ENCODE peak calls at places on chromosomes 2 and 18, in seven cellular contexts. F, W, P, A, S, T and Z are unnamed samples.
A peak's percentile ranks its signal among the peaks of the same experiment; 100 is the strongest.

GRCh38 chr2:26970244-26970927 is at the start of gene MAPRE3:
- DNase-seq in A (peak; percentile 94), F (peak; percentile 95), T (peak; percentile 86), P (peak; percentile 100), S (peak; percentile 82), W (peak; percentile 92), Z (peak; percentile 82)

GRCh38 chr2:107595749-107596148 is 230.9 kb upstream of the RGPD4 start:
- DNase-seq in A (no peak), S (no peak), F (no peak), T (no peak), P (no peak), W (no peak), Z (no peak)

GRCh38 chr2:195473802-195474201 is 183.2 kb upstream of the SLC39A10 start:
- DNase-seq in F (no peak), T (no peak), P (no peak), S (no peak), A (no peak), W (no peak), Z (no peak)

GRCh38 chr2:54271843-54272600 is 16.0 kb upstream of the TSPYL6 start:
- DNase-seq in P (no peak), T (no peak), S (no peak), F (no peak), A (no peak), W (no peak), Z (no peak)

GRCh38 chr2:177165731-177166711 is 46.6 kb upstream of the HNRNPA3 start:
- DNase-seq in P (no peak), S (no peak), A (no peak), T (no peak), W (peak; percentile 37), F (no peak), Z (no peak)

GRCh38 chr2:25354116-25354515 is 12.4 kb upstream of the DNMT3A start:
- DNase-seq in T (no peak), W (no peak), A (no peak), P (no peak), F (no peak), S (no peak), Z (no peak)

GRCh38 chr2:240624950-240625621 is at the start of gene GPR35:
- DNase-seq in F (peak; percentile 88), A (peak; percentile 3), S (peak; percentile 47), P (no peak), T (no peak), W (peak; percentile 38), Z (no peak)

GRCh38 chr18:52118684-52119083 is 221.3 kb upstream of the DCC start:
- DNase-seq in T (no peak), S (no peak), W (no peak), F (no peak), A (no peak), P (no peak), Z (no peak)

GRCh38 chr2:121489284-121489683 is 41.4 kb upstream of the RNU4ATAC start:
- DNase-seq in P (no peak), F (no peak), A (no peak), S (peak; percentile 35), T (no peak), W (no peak), Z (peak; percentile 31)

GRCh38 chr2:205427112-205427511 is 255.2 kb upstream of the NRP2 start:
- DNase-seq in S (no peak), P (no peak), T (no peak), F (no peak), A (no peak), W (no peak), Z (no peak)

GRCh38 chr18:32048507-32049091 is 30.0 kb downstream of the RNF125 start:
- DNase-seq in W (peak; percentile 25), T (peak; percentile 35), P (no peak), A (no peak), S (no peak), F (no peak), Z (peak; percentile 87)

GRCh38 chr2:73214120-73215035 is at the start of gene SMYD5:
- DNase-seq in A (peak; percentile 90), T (peak; percentile 89), P (peak; percentile 91), F (peak; percentile 93), W (peak; percentile 90), S (peak; percentile 84), Z (peak; percentile 92)

GRCh38 chr2:231483398-231484329 is 19.4 kb upstream of the NCL start:
- DNase-seq in A (no peak), P (no peak), F (peak; percentile 87), W (no peak), T (peak; percentile 58), S (no peak), Z (no peak)

GRCh38 chr2:238370482-238371372 is 50.4 kb downstream of the TRAF3IP1 start:
- DNase-seq in F (peak; percentile 70), A (peak; percentile 54), P (peak; percentile 76), T (peak; percentile 43), S (peak; percentile 67), W (peak; percentile 84), Z (peak; percentile 66)

GRCh38 chr2:11234309-11234708 is 79.0 kb downstream of the SLC66A3 start:
- DNase-seq in T (no peak), W (no peak), A (no peak), F (no peak), S (no peak), P (no peak), Z (peak; percentile 23)

GRCh38 chr2:26942543-26943295 is 27.7 kb upstream of the MAPRE3 start:
- DNase-seq in P (peak; percentile 80), A (peak; percentile 81), F (peak; percentile 89), W (peak; percentile 80), S (peak; percentile 72), T (peak; percentile 64), Z (peak; percentile 73)

GRCh38 chr2:209331291-209331844 is 92.5 kb upstream of the MAP2 start:
- DNase-seq in T (no peak), A (peak; percentile 17), F (no peak), P (peak; percentile 62), W (peak; percentile 48), S (no peak), Z (peak; percentile 58)

GRCh38 chr18:34321075-34321474 is 96.4 kb upstream of the NOL4 start:
- DNase-seq in F (no peak), W (no peak), A (no peak), P (no peak), S (no peak), T (no peak), Z (no peak)

GRCh38 chr18:34320267-34320666 is 95.6 kb upstream of the NOL4 start:
- DNase-seq in T (no peak), A (no peak), F (no peak), W (no peak), S (no peak), P (no peak), Z (no peak)

DNA sequence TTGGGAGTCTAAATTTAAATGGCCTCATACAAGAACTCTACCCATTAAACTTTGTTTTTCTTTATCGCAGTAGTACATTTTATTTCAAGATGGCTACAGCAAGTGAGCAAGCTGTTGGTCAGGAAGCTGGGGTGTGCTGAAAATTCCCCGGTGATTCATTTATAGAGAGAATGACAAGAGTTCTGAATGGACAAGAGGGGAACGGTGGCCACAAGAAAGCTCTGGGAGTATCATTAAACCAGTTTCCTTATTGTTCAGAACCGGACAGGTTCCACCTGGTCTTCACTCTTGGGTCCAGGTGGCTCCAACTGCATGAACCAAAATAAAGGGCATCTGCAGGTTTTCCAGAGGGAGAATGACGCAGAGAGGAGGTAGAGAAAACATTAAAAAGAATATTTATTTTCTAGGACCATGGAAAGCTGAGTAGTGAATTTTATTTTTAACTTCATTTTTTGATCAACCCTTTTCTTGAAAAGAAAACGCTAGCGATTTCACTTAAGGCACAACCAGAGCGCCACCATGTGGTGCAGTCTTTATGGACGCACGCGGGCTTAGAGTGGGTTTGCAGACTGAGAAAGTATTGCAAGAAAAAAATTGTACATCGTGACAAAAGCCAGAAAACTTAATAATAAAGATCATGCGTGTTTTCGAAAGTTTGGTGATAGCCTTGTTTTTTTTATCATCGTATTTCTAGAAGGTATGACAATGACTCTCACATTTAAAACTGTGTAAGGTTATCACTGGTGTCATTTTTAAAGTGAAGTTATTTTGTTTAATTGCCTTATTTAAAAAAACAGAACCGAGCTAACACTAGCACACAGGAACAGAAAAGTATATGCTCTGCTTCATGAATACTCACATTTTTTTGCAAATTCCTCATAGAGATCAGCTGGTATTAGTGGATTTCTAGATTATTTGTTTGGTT is 97.9 kb upstream of the NOL4 start:
- DNase-seq in P (peak; percentile 85), W (peak; percentile 86), T (peak; percentile 15), S (peak; percentile 59), A (peak; percentile 62), F (no peak), Z (peak; percentile 87)
- H3K27ac ChIP-seq in P (no peak overlapping the region), W (no peak overlapping the region), T (no peak overlapping the region), S (no peak overlapping the region), A (no peak overlapping the region), F (no peak overlapping the region), Z (no peak overlapping the region)

GRCh38 chr2:171703574-171704347 is 16.5 kb downstream of the DYNC1I2 start:
- DNase-seq in T (no peak), S (no peak), A (no peak), W (peak; percentile 28), P (peak; percentile 60), F (no peak), Z (peak; percentile 72)
- TF ChIP-seq CTCF in T (peak; percentile 38), S (no peak), A (peak; percentile 40), W (peak; percentile 54), P (peak; percentile 72), F (peak; percentile 22), Z (peak; percentile 71)

DNA sequence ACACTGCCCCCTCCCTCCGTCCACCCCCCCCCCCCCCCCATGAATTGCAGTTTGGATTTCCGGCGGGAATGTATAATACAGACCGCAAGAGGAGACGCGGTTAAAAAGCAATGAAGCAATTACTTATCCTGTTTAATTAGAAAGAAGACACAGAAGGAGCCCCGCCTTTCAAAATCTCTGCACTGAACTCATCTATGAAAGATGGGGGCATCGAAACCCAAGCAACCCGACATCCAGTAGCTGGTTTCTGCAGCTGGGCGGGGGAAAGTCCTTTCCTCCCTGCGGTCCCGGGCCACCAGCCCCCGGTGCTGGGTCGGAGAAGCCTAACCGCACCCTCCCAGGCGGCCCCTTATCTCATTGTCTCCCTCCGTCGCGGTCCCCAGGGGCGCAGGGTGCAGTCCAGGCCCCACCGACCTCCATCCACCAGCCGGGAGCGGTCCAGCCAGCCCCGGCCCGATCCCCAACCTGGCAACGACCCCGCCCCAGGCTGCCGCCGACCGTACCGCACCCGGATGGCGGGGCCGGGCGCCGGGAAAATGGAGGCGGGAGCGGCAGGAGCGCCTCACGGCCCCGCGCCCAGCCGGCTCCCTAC is 519 bp downstream of the RAPH1 start:
- DNase-seq in A (no peak), T (no peak), W (no peak), S (no peak), P (no peak), F (no peak), Z (peak; percentile 51)
- H3K27ac ChIP-seq in A (peak overlapping the region; percentile 84), T (peak overlapping the region; percentile 98), W (peak overlapping the region; percentile 98), S (peak overlapping the region; percentile 93), P (peak overlapping the region; percentile 68), F (peak overlapping the region; percentile 97), Z (peak overlapping the region; percentile 84)

GRCh38 chr18:22683786-22684185 is 249.3 kb upstream of the RBBP8 start:
- DNase-seq in F (no peak), T (no peak), S (no peak), W (no peak), P (no peak), A (no peak), Z (no peak)

GRCh38 chr18:22683196-22683676 is 249.9 kb upstream of the RBBP8 start:
- DNase-seq in A (no peak), T (peak; percentile 34), P (no peak), W (peak; percentile 95), F (peak; percentile 68), S (peak; percentile 91), Z (peak; percentile 9)

GRCh38 chr18:22680968-22681367 is 252.2 kb upstream of the RBBP8 start:
- DNase-seq in S (no peak), P (no peak), T (no peak), A (no peak), W (no peak), F (no peak), Z (no peak)

GRCh38 chr18:22682720-22683119 is 250.4 kb upstream of the RBBP8 start:
- DNase-seq in P (no peak), T (no peak), A (no peak), S (no peak), W (no peak), F (no peak), Z (no peak)

GRCh38 chr18:22681912-22682311 is 251.2 kb upstream of the RBBP8 start:
- DNase-seq in W (no peak), T (no peak), F (no peak), P (no peak), S (no peak), A (no peak), Z (no peak)
- TF ChIP-seq CTCF in W (no peak), T (no peak), F (no peak), P (no peak), S (no peak), A (no peak), Z (no peak)